ENCODE peak calls at places on chromosomes 7 and 10, in four cellular contexts. D is ACHN; F is CD8-positive, alpha-beta T cell; H is aorta. N is an unnamed sample.

GRCh38 chr10:77680811-77681210 is 43.2 kb upstream of the KCNMA1 start:
- DNase-seq in D (no peak), F (no peak), H (no peak), N (no peak)

GRCh38 chr10:48463318-48464003 is 141.4 kb downstream of the ARHGAP22 start:
- DNase-seq in D (no peak), F (no peak), H (peak; percentile 48), N (no peak)

GRCh38 chr10:33804534-33804933 is 470.1 kb upstream of the NRP1 start:
- DNase-seq in D (no peak), F (no peak), H (no peak), N (no peak)

GRCh38 chr10:64396105-64396504 is 874.9 kb downstream of the REEP3 start:
- DNase-seq in D (peak; percentile 68), F (no peak), H (no peak), N (no peak)

GRCh38 chr10:112565434-112566053 is 118.5 kb downstream of the VTI1A start:
- DNase-seq in D (peak; percentile 83), F (no peak), H (no peak), N (no peak)

GRCh38 chr10:71735709-71736569 is 16.4 kb upstream of the C10orf105 start:
- DNase-seq in D (no peak), F (peak; percentile 16), H (peak; percentile 58), N (peak; percentile 45)

GRCh38 chr7:87878208-87878735 is 2.0 kb downstream of the DBF4 start:
- DNase-seq in D (peak; percentile 16), F (no peak), H (no peak), N (no peak)

GRCh38 chr10:14543904-14544210 is 213.1 kb upstream of the FRMD4A start:
- DNase-seq in D (no peak), F (no peak), H (no peak), N (no peak)

GRCh38 chr7:4204530-4205165 is 477.4 kb upstream of the FOXK1 start:
- DNase-seq in D (no peak), F (peak; percentile 11), H (peak; percentile 32), N (peak; percentile 35)